ENCODE peak calls at places on chromosomes 7 and 10, in six cellular contexts. G is astrocyte, B is neural progenitor cell, O is left ventricle myocardium inferior, X is ELF-1, T is body of pancreas. Y is an unnamed sample.

GRCh38 chr7:140656548-140657515 is 15.9 kb upstream of the ADCK2 start:
- DNase-seq in G (peak; percentile 10), B (no peak), O (no peak), X (peak; percentile 68), T (peak; percentile 87), Y (no peak)

GRCh38 chr10:96642973-96643372 is 56.2 kb upstream of the TM9SF3 start:
- DNase-seq in G (no peak), B (peak; percentile 75), O (peak; percentile 69), X (peak; percentile 40), T (peak; percentile 90), Y (no peak)

GRCh38 chr7:107838816-107839584 is 36.0 kb upstream of the SLC26A3 start:
- DNase-seq in G (no peak), B (no peak), O (no peak), X (no peak), T (peak; percentile 30), Y (no peak)

GRCh38 chr10:13956826-13957225 is 370.1 kb downstream of the PRPF18 start:
- DNase-seq in G (no peak), B (no peak), O (peak; percentile 74), X (no peak), T (peak; percentile 50), Y (no peak)

GRCh38 chr7:7662527-7662926 is 22.0 kb downstream of the UMAD1 start:
- DNase-seq in G (no peak), B (peak; percentile 58), O (no peak), X (peak; percentile 37), T (no peak), Y (no peak)

GRCh38 chr7:84025332-84025927 is 169.2 kb downstream of the SEMA3A start:
- DNase-seq in G (peak; percentile 99), B (peak; percentile 53), O (no peak), X (peak; percentile 50), T (peak; percentile 14), Y (no peak)

GRCh38 chr10:34370121-34370520 is 445.0 kb downstream of the PARD3 start:
- DNase-seq in G (no peak), B (no peak), O (no peak), X (no peak), T (no peak), Y (no peak)

GRCh38 chr10:30098624-30099023 is 39.2 kb upstream of the JCAD start:
- DNase-seq in G (peak; percentile 97), B (no peak), O (no peak), X (no peak), T (no peak), Y (no peak)

GRCh38 chr7:80279760-80280159 is 145.1 kb downstream of the GNAI1 start:
- DNase-seq in G (no peak), B (no peak), O (no peak), X (no peak), T (peak; percentile 29), Y (no peak)

GRCh38 chr7:132425920-132426319 is 150.3 kb downstream of the PLXNA4 start:
- DNase-seq in G (no peak), B (no peak), O (no peak), X (no peak), T (no peak), Y (no peak)

GRCh38 chr10:100341953-100342626 is 4.9 kb upstream of the SCD start:
- DNase-seq in G (no peak), B (peak; percentile 74), O (no peak), X (peak; percentile 84), T (peak; percentile 70), Y (no peak)

GRCh38 chr10:114266521-114266920 is 27.5 kb downstream of the VWA2 start:
- DNase-seq in G (peak; percentile 88), B (no peak), O (no peak), X (no peak), T (peak; percentile 91), Y (no peak)

GRCh38 chr7:137592232-137592896 is 248.8 kb upstream of the PTN start:
- DNase-seq in G (peak; percentile 59), B (peak; percentile 83), O (peak; percentile 36), X (peak; percentile 72), T (peak; percentile 25), Y (no peak)

GRCh38 chr7:151099486-151100211 is 13.4 kb downstream of the AGAP3 start:
- DNase-seq in G (no peak), B (no peak), O (no peak), X (no peak), T (no peak), Y (no peak)

GRCh38 chr10:117226813-117227451 is 14.0 kb upstream of the SLC18A2 start:
- DNase-seq in G (no peak), B (peak; percentile 53), O (no peak), X (peak; percentile 56), T (peak; percentile 40), Y (no peak)

GRCh38 chr7:139111885-139112284 is 2.4 kb upstream of the ZC3HAV1 start:
- DNase-seq in G (no peak), B (no peak), O (no peak), X (no peak), T (no peak), Y (no peak)

GRCh38 chr10:125035136-125035535 is 93.2 kb downstream of the ZRANB1 start:
- DNase-seq in G (peak; percentile 98), B (no peak), O (no peak), X (no peak), T (no peak), Y (no peak)

GRCh38 chr10:36450385-36450784 is 675.0 kb upstream of the ANKRD30A start:
- DNase-seq in G (peak; percentile 84), B (no peak), O (peak; percentile 21), X (peak; percentile 19), T (peak; percentile 4), Y (no peak)

GRCh38 chr10:98149858-98150257 is 15.4 kb downstream of the R3HCC1L start:
- DNase-seq in G (no peak), B (no peak), O (no peak), X (no peak), T (no peak), Y (no peak)

GRCh38 chr10:104501864-104502579 is 139.1 kb upstream of the SORCS3 start:
- DNase-seq in G (no peak), B (peak; percentile 80), O (no peak), X (no peak), T (no peak), Y (no peak)

GRCh38 chr7:43033369-43033768 is 79.1 kb upstream of the HECW1 start:
- DNase-seq in G (no peak), B (no peak), O (no peak), X (no peak), T (no peak), Y (no peak)

GRCh38 chr10:103616705-103617361 is 123.3 kb downstream of the NEURL1 start:
- DNase-seq in G (no peak), B (no peak), O (peak; percentile 75), X (no peak), T (peak; percentile 55), Y (no peak)

GRCh38 chr10:126006906-126007305 is 110.5 kb downstream of the FANK1 start:
- DNase-seq in G (no peak), B (no peak), O (no peak), X (no peak), T (no peak), Y (no peak)

Y was measured in RWPE2.